ENCODE peak calls at places on chromosome 18, in seven cellular contexts. K is SK-N-SH, P is H1, C is Panc1, Q is HCT116, D is HepG2, B is GM12878. O is an unnamed sample.

GRCh38 chr18:68796936-68797690 is 767 bp upstream of the CCDC102B start:
- DNase-seq in B (no peak), C (no peak), D (no peak), K (no peak), P (no peak), Q (no peak), O (no peak)

GRCh38 chr18:34510926-34511325 is 199.2 kb upstream of the DTNA start:
- DNase-seq in K (no peak), P (no peak), D (no peak), B (no peak), Q (no peak), C (no peak), O (no peak)

GRCh38 chr18:76672627-76673026 is 149.7 kb upstream of the ZNF236 start:
- DNase-seq in D (no peak), Q (no peak), P (no peak), K (no peak), B (no peak), C (no peak), O (no peak)

GRCh38 chr18:55546873-55547704 is 40.9 kb downstream of the TCF4 start:
- DNase-seq in D (no peak), C (no peak), K (no peak), B (no peak), Q (no peak), P (no peak), O (no peak)

GRCh38 chr18:25299426-25299825 is 52.5 kb downstream of the ZNF521 start:
- DNase-seq in K (no peak), Q (no peak), C (no peak), P (no peak), D (no peak), B (no peak), O (no peak)

GRCh38 chr18:21303445-21303844 is 61.4 kb downstream of the GREB1L start:
- DNase-seq in C (no peak), B (no peak), P (no peak), Q (peak), K (no peak), D (no peak), O (no peak)

GRCh38 chr18:61893304-61893970 is 630 bp upstream of the RNF152 start:
- DNase-seq in C (no peak), P (peak), K (peak), B (no peak), Q (no peak), D (no peak), O (peak)

GRCh38 chr18:54222922-54223567 is 1.4 kb downstream of the MBD2 start:
- DNase-seq in D (peak), P (no peak), K (no peak), Q (peak), C (no peak), B (peak), O (no peak)

GRCh38 chr18:11511434-11512095 is 97.8 kb upstream of the SLC35G4 start:
- DNase-seq in Q (no peak), C (no peak), D (no peak), K (no peak), B (peak), P (no peak), O (no peak)

GRCh38 chr18:50819727-50820378 is at the start of gene MRO:
- DNase-seq in P (peak), K (peak), Q (no peak), D (peak), B (no peak), C (peak), O (peak)

GRCh38 chr18:11553098-11553940 is 56.1 kb upstream of the SLC35G4 start:
- DNase-seq in Q (peak), K (peak), B (no peak), D (peak), C (peak), P (peak), O (peak)

GRCh38 chr18:21742323-21742687 is 1.7 kb downstream of the MIB1 start:
- DNase-seq in K (no peak), C (no peak), D (no peak), P (no peak), B (no peak), Q (no peak), O (no peak)

GRCh38 chr18:46160050-46160798 is 56.0 kb downstream of the HAUS1 start:
- DNase-seq in K (no peak), Q (no peak), B (no peak), C (no peak), P (no peak), D (no peak), O (no peak)

GRCh38 chr18:31760695-31761094 is at the start of gene SLC25A52:
- DNase-seq in P (no peak), C (no peak), D (no peak), K (no peak), B (no peak), Q (no peak), O (peak)

GRCh38 chr18:12049983-12050811 is 43.4 kb upstream of the ANKRD62 start:
- DNase-seq in P (no peak), D (no peak), K (no peak), Q (no peak), B (peak), C (no peak), O (no peak)

GRCh38 chr18:6920099-6920955 is 190.8 kb downstream of the ARHGAP28 start:
- DNase-seq in P (peak), C (peak), Q (no peak), B (no peak), D (peak), K (peak), O (peak)

DNA sequence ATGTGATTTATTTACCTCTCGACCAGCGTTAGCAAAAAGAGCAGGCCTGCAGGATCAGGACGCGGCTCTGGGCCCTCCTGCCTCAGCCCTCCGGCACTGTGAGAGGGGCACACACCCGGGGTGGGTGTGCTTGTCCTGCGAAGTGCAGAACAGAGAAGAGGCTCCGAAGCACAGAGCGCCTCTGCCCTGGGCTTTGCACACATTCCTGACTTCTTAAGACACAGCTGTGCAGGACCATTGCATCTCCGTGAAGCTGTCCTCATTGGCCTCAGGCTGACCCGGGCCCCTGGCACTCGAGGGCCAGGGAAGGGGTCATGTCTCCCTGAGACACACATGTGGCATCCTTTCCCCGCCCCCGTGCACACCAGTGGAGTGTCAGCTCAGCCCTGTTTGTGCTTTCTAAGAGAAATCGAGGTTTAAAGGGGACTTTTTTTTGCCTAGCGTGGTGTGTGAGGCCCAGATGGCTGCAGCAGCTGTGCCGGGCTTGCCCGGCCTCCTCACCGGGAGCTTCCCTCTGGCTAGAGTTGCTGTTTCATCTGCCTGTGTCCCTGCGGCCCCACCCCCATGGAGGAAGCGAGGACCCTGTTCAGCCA is 9.9 kb upstream of the NFATC1 start:
- DNase-seq in D (no peak), C (no peak), B (no peak), P (no peak), Q (no peak), K (peak), O (no peak)
- TF ChIP-seq SIN3A in D (no peak), C (no peak), B (no peak), P (no peak), Q (no peak), K (no peak), O (no peak)

GRCh38 chr18:615773-616172 is 19.0 kb downstream of the CLUL1 start:
- DNase-seq in D (no peak), P (no peak), Q (no peak), B (no peak), C (no peak), K (no peak), O (peak)

GRCh38 chr18:617970-618504 is 21.2 kb downstream of the CLUL1 start:
- DNase-seq in C (no peak), K (no peak), D (no peak), Q (no peak), B (no peak), P (no peak), O (peak)

GRCh38 chr18:621181-621580 is 24.4 kb downstream of the CLUL1 start:
- DNase-seq in P (no peak), Q (no peak), B (no peak), K (no peak), C (no peak), D (no peak), O (peak)

GRCh38 chr18:616380-616995 is 19.7 kb downstream of the CLUL1 start:
- DNase-seq in K (peak), C (no peak), Q (peak), P (no peak), D (peak), B (no peak), O (peak)

DNA sequence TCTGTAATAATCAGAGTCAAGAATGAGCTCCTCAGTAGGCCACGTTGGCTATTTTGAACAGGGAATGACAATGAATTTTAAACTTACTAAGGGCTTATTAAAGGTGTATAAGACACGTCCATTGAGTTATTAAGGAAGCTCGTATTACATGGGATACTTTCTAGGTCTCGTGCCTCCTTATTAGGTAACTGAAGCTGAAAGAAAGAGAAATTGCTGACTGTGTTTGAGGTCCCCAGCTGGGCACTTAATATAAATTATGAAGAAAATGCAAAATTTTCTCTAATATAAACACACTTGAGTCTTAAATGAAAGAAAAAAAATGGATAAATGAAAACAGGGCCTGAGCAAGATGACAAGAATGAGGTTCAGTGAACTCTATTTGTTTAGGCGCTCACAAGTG is 21.8 kb downstream of the CLUL1 start:
- DNase-seq in B (no peak), C (no peak), D (no peak), Q (no peak), P (no peak), K (no peak), O (no peak)
- TF ChIP-seq SIN3A in B (no peak), C (no peak), D (no peak), Q (no peak), P (no peak), K (no peak), O (no peak)

DNA sequence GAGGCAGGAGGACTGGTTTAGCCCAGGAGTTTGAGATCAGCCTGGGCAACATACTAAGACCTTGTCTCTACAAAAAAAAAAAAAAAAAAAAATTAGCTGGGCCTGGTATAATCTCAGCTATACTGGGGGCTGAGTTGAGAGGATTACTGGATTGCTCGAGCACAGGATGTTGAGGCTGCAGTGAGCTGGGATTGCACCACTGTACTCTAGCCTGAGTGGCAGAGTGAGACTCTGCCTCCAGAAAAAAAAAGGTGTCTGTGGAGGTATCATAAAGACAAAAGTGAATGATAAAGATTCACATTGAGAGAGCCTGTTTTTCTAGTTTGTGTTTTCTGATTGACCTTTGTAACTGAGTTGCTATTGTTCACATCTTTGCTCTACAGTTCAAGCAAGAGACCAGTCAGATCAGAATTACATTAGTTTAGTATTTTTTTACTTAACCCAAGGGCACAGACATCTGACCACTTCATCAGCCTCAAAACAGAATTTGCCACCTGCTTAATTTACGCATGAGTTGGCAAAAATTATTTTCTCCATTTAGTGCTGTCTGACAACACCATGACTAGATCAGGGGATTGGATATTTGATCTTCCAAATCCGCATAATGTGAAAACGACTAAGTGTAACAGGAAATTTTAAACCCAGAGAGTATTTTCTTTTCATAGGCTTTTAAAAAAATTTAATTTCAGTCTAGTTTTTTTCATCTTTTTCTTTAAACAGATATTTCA is 271.0 kb downstream of the TGIF1 start:
- DNase-seq in C (no peak), B (no peak), Q (no peak), P (no peak), D (no peak), K (no peak), O (no peak)
- TF ChIP-seq SIN3A in C (no peak), B (no peak), Q (no peak), P (no peak), D (no peak), K (no peak), O (no peak)

DNA sequence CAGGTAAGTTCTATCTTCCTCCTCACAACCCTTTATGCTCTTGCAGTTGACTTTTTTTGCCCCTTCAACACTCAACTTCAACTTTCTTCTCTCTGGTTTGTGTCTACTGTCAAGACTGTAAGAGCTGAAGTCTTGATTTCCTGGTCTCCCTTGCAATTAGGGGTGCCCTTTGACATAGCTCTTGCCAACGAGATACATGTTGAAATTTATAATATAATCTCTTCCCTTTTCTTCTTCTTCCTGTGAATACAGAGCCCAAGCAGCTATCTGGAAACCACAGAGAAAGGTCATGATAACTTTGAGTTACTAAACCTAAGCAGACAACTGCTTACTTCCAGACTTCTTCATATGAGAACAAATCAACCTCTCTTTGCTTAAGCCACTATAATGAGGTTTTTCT is 163.5 kb downstream of the MC4R start:
- DNase-seq in K (no peak), Q (no peak), D (no peak), P (no peak), B (no peak), C (no peak), O (no peak)
- TF ChIP-seq SIN3A in K (no peak), Q (no peak), D (no peak), P (no peak), B (no peak), C (no peak), O (no peak)

DNA sequence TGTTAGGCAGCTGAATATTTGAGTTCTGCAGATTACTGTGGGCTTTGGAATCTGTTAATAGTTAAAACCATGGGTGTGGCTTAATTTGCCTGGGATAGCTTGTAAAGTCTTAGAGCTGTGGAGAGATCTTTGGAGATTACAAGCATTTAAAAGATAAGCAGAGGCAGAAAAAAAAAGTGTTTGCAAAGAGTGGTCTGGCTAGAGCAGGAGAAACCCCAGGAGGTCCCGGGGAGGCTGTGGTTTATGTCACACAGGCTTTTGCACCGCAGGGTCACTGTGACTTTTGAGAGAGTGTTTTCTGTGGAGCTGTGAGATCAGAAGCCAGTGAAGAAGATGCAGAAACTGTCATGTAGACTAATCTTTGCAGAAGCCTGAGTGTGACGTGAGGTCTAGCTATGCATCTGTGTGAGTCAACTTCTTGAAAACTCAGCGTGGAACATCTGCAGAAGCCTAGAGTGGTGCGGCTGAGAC is 49.0 kb downstream of the SETBP1 start:
- DNase-seq in D (no peak), Q (no peak), C (no peak), B (no peak), P (no peak), K (no peak), O (no peak)
- TF ChIP-seq SIN3A in D (no peak), Q (no peak), C (no peak), B (no peak), P (no peak), K (no peak), O (no peak)